ENCODE peak calls at places on chromosome 4, in four cellular contexts. Y is gastrocnemius medialis, O is tibial artery, D is psoas muscle. B is an unnamed sample. For H3K36me3, the result is how much of the 10 kb centered on the place peaks cover.

GRCh38 chr4:85717366-85717765 is 242.4 kb downstream of the ARHGAP24 start:
- DNase-seq in D (no peak), O (no peak), Y (no peak), B (no peak)

GRCh38 chr4:1684756-1685603 is 867 bp upstream of the FAM53A start:
- DNase-seq in Y (no peak), O (peak), D (no peak), B (no peak)

GRCh38 chr4:153916273-153916755 is 127.4 kb upstream of the SFRP2 start:
- DNase-seq in O (no peak), D (no peak), Y (no peak), B (no peak)

GRCh38 chr4:75057369-75057768 is 124.5 kb downstream of the PARM1 start:
- DNase-seq in D (no peak), O (no peak), Y (no peak), B (no peak)

GRCh38 chr4:136636155-136636554 is 896.1 kb downstream of the PCDH18 start:
- DNase-seq in D (no peak), Y (no peak), O (no peak), B (peak)

GRCh38 chr4:40629401-40630334 is at the start of gene RBM47:
- DNase-seq in O (peak), Y (no peak), D (peak), B (no peak)

GRCh38 chr4:101163936-101164335 is 183.4 kb downstream of the PPP3CA start:
- DNase-seq in Y (no peak), D (no peak), O (no peak), B (no peak)

GRCh38 chr4:145069361-145069760 is 28.6 kb downstream of the ANAPC10 start:
- DNase-seq in D (no peak), O (no peak), Y (no peak), B (no peak)

GRCh38 chr4:108702960-108703359 is 52.6 kb downstream of the OSTC start:
- DNase-seq in D (no peak), O (no peak), Y (no peak), B (no peak)

GRCh38 chr4:612052-612748 is 13.2 kb upstream of the PDE6B start:
- DNase-seq in O (peak), D (no peak), Y (no peak), B (no peak)

GRCh38 chr4:150794706-150795105 is 212.8 kb downstream of the MAB21L2 start:
- DNase-seq in D (no peak), O (no peak), Y (no peak), B (no peak)

GRCh38 chr4:87213425-87213824 is 7.0 kb downstream of the KLHL8 start:
- DNase-seq in O (no peak), Y (no peak), D (no peak), B (no peak)

GRCh38 chr4:125316781-125317525 is 2.2 kb downstream of the FAT4 start:
- DNase-seq in Y (peak), D (peak), O (peak), B (no peak)

GRCh38 chr4:77187231-77187630 is 30.2 kb downstream of the CCNG2 start:
- DNase-seq in Y (no peak), D (no peak), O (no peak), B (no peak)

DNA sequence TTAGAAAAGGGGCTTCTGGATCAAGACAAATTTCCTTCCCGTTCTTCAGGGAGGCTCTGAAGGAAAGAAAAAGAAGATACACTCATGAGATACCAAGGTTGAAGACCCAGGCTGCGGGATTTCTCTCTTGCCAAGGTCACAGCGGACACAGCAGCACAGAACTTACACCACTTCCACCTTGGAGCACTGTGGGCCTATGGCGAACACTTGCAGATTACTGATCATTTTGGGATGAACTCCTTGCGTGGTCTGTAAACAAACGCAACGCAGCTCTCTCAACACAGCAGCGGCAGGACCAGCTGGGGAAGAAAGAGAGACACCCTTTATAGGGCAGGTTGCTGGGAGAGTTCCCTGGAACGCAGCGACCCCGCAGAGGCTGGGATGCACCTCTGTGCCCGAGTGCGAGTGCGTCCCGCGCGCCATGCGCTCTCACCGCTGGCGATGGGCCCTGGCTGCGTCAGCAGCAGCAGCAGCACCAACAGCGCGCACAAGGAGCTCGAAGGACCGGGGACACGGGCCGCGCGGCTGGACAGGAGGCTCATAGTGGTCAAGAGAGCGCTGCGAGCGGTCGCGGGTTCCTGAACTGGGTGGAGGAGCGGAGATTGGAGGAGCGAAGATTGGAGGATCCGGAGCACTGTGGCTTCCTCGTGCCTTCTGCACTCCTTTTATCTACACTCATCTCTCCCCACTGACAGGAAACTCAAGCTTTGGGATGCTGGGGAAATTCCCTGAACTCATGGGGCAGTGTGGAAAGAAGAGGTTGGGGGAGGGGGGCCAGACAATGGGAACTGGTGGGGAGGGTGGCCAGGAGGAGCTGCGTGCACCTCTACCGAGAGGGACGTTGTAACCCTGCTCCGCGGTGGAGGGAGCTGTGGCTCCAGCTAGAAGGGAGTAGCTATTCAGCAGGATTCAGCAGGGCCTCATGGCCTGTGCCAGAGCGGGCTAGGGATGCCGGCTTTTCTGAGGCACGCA is at the start of gene CXCL5:
- DNase-seq in O (no peak), Y (no peak), D (peak), B (no peak)
- TF ChIP-seq CTCF in O (no peak), Y (no peak), D (no peak), B (no peak)

GRCh38 chr4:82818974-82819662 is 20.5 kb upstream of the SCD5 start:
- DNase-seq in Y (no peak), D (no peak), O (no peak), B (no peak)

GRCh38 chr4:82820689-82821088 is 22.1 kb upstream of the SCD5 start:
- DNase-seq in Y (no peak), D (no peak), O (no peak), B (no peak)

GRCh38 chr4:82825425-82825824 is 26.8 kb upstream of the SCD5 start:
- DNase-seq in Y (no peak), O (no peak), D (no peak), B (no peak)

GRCh38 chr4:82823062-82823461 is 24.5 kb upstream of the SCD5 start:
- DNase-seq in O (no peak), D (no peak), Y (no peak), B (no peak)
- H3K36me3 ChIP-seq in O (half or more), D (under half), Y (under half), B (half or more)

DNA sequence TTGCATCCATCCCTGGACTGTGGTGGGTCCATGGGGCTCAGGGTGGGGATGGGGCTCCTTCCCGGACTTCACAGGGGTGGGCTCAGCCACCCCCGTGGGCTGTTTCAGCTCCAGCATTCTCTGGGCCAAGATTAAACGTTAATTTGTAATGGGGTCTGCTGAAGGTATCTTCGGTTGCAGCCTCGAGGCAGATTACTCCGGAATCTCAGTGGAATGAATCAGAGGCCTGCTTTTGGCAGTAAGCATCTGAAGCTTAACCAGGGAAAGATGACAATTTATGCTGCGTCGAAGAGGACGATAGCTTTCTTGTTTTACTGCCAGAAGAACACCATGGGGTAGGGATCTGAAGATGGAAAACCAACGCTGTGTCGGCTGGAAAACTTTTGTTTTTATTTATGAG is 129.3 kb upstream of the MSX1 start:
- DNase-seq in Y (no peak), D (no peak), O (no peak), B (no peak)
- TF ChIP-seq CTCF in Y (no peak), D (no peak), O (no peak), B (no peak)

GRCh38 chr4:25233737-25234389 is at the start of gene PI4K2B:
- DNase-seq in D (peak), O (peak), Y (peak), B (peak)

GRCh38 chr4:25236971-25237370 is 3.1 kb downstream of the PI4K2B start:
- DNase-seq in Y (no peak), D (no peak), O (no peak), B (no peak)

GRCh38 chr4:25235401-25235800 is 1.6 kb downstream of the PI4K2B start:
- DNase-seq in O (no peak), D (no peak), Y (no peak), B (no peak)

GRCh38 chr4:25233194-25233593 is 639 bp upstream of the PI4K2B start:
- DNase-seq in O (no peak), Y (no peak), D (no peak), B (no peak)

GRCh38 chr4:25234390-25235367 is 846 bp downstream of the PI4K2B start:
- DNase-seq in Y (peak), D (peak), O (peak), B (no peak)
- H3K36me3 ChIP-seq in Y (under half), D (under half), O (under half), B (under half)

GRCh38 chr4:139556071-139556734 is at the start of gene SETD7:
- DNase-seq in O (peak), D (peak), Y (peak), B (peak)
- TF ChIP-seq CTCF in O (peak), D (no peak), Y (no peak), B (no peak)

DNA sequence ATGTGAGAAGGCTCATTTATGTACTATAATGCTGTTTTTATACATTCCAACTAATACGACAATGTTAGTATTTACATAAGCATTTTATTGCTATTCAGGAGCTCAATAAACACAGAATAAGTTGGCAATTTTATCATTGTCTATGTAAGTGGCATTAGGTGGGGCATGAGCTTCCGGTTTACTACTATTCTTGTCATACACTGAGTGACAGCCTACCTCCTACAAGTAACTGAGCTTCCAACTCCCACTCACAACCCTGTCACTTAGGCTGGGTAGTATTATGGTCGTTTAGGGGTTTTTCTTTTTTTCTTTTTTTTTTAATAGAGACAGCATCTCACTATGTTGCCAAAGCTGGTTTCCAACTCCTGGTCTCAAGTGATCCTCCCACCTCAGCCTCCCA is 7.4 kb downstream of the PPID start:
- DNase-seq in Y (no peak), O (no peak), D (no peak), B (no peak)
- H3K36me3 ChIP-seq in Y (under half), O (half or more), D (under half), B (half or more)

DNA sequence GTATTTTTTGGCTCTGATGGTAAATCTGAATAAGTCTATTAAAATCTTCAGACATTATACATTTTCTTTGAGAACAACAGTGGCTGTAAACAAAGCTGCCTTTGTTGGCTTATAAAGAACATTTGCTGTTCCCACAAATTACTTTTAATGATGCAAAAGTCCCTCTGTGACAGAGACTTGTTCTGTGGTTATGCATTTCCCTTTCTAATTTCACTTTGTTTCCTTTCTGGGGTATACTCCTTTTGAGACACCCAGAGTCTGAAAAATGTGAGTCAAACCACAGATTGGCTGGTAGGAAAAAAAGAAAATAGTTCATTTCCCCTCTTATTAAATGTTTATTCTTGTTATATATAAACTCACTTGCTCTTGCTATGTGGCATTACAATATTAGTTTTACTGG is 402.4 kb downstream of the PACRGL start:
- DNase-seq in O (no peak), D (no peak), Y (no peak), B (no peak)
- TF ChIP-seq CTCF in O (no peak), D (no peak), Y (no peak), B (no peak)

GRCh38 chr4:159360549-159360948 is 257.7 kb downstream of the RAPGEF2 start:
- DNase-seq in O (no peak), Y (no peak), D (no peak), B (no peak)
- H3K36me3 ChIP-seq in O (under half), Y (under half), D (under half), B (under half)

GRCh38 chr4:84501197-84501492 is 2.1 kb upstream of the NKX6-1 start:
- DNase-seq in Y (no peak), O (no peak), D (no peak), B (no peak)
- TF ChIP-seq CTCF in Y (no peak), O (no peak), D (no peak), B (peak)

DNA sequence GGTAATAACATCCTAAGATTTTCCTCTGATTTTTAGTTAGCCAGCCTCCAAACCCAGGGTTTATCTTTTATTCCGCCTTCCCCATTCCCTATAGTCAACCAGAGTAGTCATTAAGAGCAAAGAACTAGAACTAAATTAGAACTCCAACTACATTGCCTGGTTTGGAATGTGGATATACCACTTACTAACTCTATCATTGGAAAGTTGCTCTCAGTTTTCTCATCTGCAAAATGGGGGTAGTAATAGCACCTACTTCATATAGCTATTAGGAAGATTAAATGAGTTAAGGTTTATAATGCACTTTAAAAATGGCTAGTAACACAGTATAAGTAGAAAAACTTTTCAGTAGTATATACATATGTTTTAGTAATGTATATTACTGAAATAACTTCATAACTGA is 63.7 kb downstream of the ZAR1 start:
- DNase-seq in D (no peak), O (no peak), Y (no peak), B (no peak)
- H3K36me3 ChIP-seq in D (under half), O (half or more), Y (under half), B (under half)

B was measured in esophagus muscularis mucosa.